ENCODE peak calls at places on chromosomes 13 and 19, in four cellular contexts. S, Q, U and B are unnamed samples.

GRCh38 chr13:80957019-80957650 is 616.2 kb upstream of the SPRY2 start:
- DNase-seq in S (no peak), Q (no peak), U (no peak), B (no peak)

GRCh38 chr13:89577301-89577700 is 1770.2 kb upstream of the MIR17HG start:
- DNase-seq in S (no peak), Q (no peak), U (no peak), B (no peak)

GRCh38 chr19:17192751-17193150 is 22.4 kb upstream of the USE1 start:
- DNase-seq in S (no peak), Q (no peak), U (no peak), B (no peak)

GRCh38 chr19:45645068-45645630 is 6.0 kb upstream of the EML2 start:
- DNase-seq in S (no peak), Q (no peak), U (no peak), B (no peak)

GRCh38 chr19:48644355-48644754 is 1.6 kb downstream of the CA11 start:
- DNase-seq in S (no peak), Q (no peak), U (no peak), B (no peak)

GRCh38 chr13:68063181-68063580 is 833.0 kb upstream of the PCDH9 start:
- DNase-seq in S (no peak), Q (no peak), U (no peak), B (no peak)

GRCh38 chr13:52158629-52159158 is 703 bp downstream of the NEK3 start:
- DNase-seq in S (no peak), Q (peak; percentile 12), U (no peak), B (peak; percentile 40)

GRCh38 chr13:31742102-31742695 is 2.9 kb downstream of the RXFP2 start:
- DNase-seq in S (peak; percentile 69), Q (peak; percentile 55), U (peak; percentile 48), B (peak; percentile 48)

GRCh38 chr19:49585023-49585422 is 3.9 kb downstream of the PRRG2 start:
- DNase-seq in S (no peak), Q (no peak), U (no peak), B (no peak)

GRCh38 chr13:28497143-28497876 is 2.4 kb upstream of the FLT1 start:
- DNase-seq in S (no peak), Q (no peak), U (no peak), B (no peak)
- H3K27me3 ChIP-seq in S (peaks cover 15% of the 10 kb centered on the region), Q (no peaks in the 10 kb centered on the region), U (no peaks in the 10 kb centered on the region), B (peaks cover 9% of the 10 kb centered on the region)

GRCh38 chr19:5395541-5395940 is 54.9 kb upstream of the PTPRS start:
- DNase-seq in S (no peak), Q (peak; percentile 24), U (no peak), B (no peak)

GRCh38 chr19:5389353-5389752 is 48.7 kb upstream of the PTPRS start:
- DNase-seq in S (no peak), Q (no peak), U (no peak), B (no peak)

GRCh38 chr19:5393088-5393487 is 52.5 kb upstream of the PTPRS start:
- DNase-seq in S (no peak), Q (no peak), U (no peak), B (no peak)

GRCh38 chr19:5394907-5395505 is 54.4 kb upstream of the PTPRS start:
- DNase-seq in S (peak; percentile 90), Q (no peak), U (no peak), B (no peak)

DNA sequence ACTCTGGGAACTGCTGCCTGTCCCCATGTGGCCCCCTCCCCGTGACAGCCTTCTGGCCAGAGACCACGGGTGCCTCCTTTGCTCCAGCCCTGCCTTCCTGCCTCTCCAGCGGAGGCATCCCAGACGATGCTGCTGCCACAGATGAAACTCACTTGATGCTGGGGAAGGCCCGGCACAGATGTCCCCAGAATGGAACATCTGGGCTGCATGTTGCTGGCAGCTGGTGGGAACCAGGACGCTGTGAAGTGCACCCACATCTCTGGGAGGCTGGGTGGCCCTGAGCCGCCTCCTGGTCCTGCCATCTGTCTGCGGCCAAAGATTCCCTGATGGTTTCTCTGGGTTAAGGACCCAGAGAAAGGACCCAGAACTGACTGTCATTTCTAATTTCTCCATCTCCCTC is 51.9 kb upstream of the PTPRS start:
- DNase-seq in S (no peak), Q (no peak), U (no peak), B (no peak)
- H3K27ac ChIP-seq in S (peak overlapping the region; percentile 51), Q (no peak overlapping the region), U (no peak overlapping the region), B (no peak overlapping the region)

DNA sequence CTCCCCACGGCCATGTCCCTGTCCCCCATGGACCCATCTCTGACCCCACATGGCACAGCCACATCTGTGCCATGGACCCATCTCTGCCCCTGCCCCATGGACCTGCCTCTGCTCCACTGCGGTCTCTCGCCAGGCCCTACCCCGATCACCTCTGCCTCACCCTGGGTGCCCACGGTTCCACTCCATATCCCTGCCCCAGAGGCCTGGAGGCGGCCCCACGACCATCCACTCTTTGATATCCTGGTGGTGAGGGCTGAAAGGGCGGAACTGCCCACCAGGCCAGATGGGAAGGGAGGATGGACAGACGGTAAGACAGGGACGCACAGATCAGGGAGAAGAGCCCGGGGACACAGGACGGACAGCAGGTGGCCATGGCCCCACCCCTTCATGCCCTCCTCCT is 327 bp downstream of the PTGER1 start:
- DNase-seq in S (no peak), Q (no peak), U (no peak), B (no peak)
- H3K27me3 ChIP-seq in S (no peaks in the 10 kb centered on the region), Q (no peaks in the 10 kb centered on the region), U (peaks cover 23% of the 10 kb centered on the region), B (peaks cover 2% of the 10 kb centered on the region)

DNA sequence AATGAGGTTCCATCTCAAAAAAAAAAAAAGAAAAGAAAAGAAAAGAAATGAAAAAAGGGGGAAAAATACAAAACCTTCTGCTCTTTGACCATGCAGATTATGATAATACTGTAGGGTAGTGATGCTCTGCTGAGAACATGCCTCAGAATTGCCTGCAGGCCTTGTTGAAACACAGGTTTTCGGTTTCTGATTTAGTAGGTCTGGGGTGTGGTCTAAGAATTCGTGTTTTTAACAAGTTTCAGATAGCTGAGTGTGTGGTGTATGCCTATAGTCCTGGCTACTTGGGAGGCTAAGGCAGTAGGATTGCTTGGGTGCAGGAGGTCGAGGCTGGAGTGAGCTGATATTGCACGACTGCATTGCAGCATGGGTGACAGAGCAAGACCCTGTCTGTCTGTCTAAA is 14.9 kb upstream of the CYP2B6 start:
- DNase-seq in S (no peak), Q (no peak), U (no peak), B (peak; percentile 45)
- H3K27ac ChIP-seq in S (no peak overlapping the region), Q (no peak overlapping the region), U (no peak overlapping the region), B (no peak overlapping the region)

DNA sequence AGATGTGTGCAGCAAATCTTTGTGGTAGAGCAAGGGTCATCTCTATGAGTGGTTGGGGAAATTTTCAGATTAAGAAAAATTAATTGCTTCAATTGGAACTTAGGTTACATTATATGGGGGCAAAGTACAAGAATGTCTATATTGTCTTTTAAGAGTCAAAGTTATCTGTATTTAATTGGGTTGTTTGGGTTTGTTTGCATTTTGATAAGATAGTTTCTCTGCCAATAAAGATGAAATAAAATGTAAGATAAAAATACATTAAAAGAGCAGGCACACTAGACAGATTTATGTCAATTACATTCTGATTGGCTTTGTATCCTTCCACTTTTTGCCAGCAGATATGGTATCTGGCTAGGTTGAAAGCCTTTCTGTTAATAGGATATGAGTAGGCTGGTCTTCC is 317.2 kb downstream of the OXGR1 start:
- DNase-seq in S (no peak), Q (no peak), U (no peak), B (no peak)
- H3K27me3 ChIP-seq in S (no peaks in the 10 kb centered on the region), Q (no peaks in the 10 kb centered on the region), U (no peaks in the 10 kb centered on the region), B (no peaks in the 10 kb centered on the region)

DNA sequence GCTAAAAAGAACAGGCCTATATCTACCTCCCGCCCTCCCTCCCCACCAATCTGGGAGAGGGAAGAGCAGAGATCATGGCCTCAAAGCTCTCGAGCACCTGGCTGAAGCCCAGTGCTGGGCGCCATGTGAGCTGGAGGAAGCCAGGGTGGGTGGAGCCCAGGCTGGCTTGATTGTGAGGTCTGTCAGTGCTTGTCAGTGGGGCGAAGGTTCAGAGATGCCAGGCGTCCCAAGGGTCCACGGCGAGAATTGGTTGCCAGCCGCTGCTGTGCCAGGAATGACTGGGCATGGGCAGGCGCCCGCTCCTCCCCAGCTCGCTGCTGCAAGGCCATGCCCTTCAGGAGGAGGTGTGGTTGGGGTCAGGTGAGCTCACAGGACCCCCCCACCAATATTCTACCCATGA is 11.5 kb downstream of the BEST2 start:
- DNase-seq in S (no peak), Q (no peak), U (no peak), B (no peak)
- H3K27ac ChIP-seq in S (no peak overlapping the region), Q (no peak overlapping the region), U (no peak overlapping the region), B (no peak overlapping the region)